ENCODE peak calls at places on chromosomes 7 and 10, in ten cellular contexts. K is thoracic aorta, X is tibial nerve, P is IMR-90, A is mesendoderm, M is neuronal stem cell, S is cardiac muscle cell, U is Peyer's patch, C is colonic mucosa, L is pancreas. Y is an unnamed sample. For H3K4me1, the result is how much of the 10 kb centered on the place peaks cover.

GRCh38 chr7:117715784-117716445 is 157.3 kb downstream of the CTTNBP2 start:
- DNase-seq in K (no peak), X (no peak), P (peak), A (peak), M (peak), S (peak), U (no peak), C (peak), L (no peak), Y (no peak)

GRCh38 chr7:141208539-141208938 is 134.7 kb downstream of the TMEM178B start:
- DNase-seq in K (no peak), X (no peak), P (no peak), A (peak), M (no peak), S (peak), U (no peak), C (no peak), L (no peak), Y (no peak)

GRCh38 chr7:142908921-142909870 is 23.7 kb upstream of the TRPV6 start:
- DNase-seq in K (no peak), X (no peak), P (no peak), A (peak), M (no peak), S (peak), U (no peak), C (no peak), L (no peak), Y (no peak)

GRCh38 chr10:63887026-63887589 is 365.9 kb downstream of the REEP3 start:
- DNase-seq in K (no peak), X (no peak), P (no peak), A (peak), M (no peak), S (no peak), U (no peak), C (no peak), L (peak), Y (peak)

GRCh38 chr7:145909956-145910611 is 206.5 kb upstream of the CNTNAP2 start:
- DNase-seq in K (no peak), X (no peak), P (peak), A (no peak), M (no peak), S (no peak), U (no peak), C (no peak), L (no peak), Y (no peak)

GRCh38 chr7:33874943-33875342 is 30.4 kb upstream of the BMPER start:
- DNase-seq in K (no peak), X (peak), P (peak), A (no peak), M (no peak), S (no peak), U (no peak), C (no peak), L (no peak), Y (peak)

GRCh38 chr7:129110575-129111376 is 33.7 kb upstream of the TSPAN33 start:
- DNase-seq in K (no peak), X (no peak), P (no peak), A (peak), M (no peak), S (peak), U (no peak), C (no peak), L (no peak), Y (peak)

GRCh38 chr10:78894089-78894840 is 174.5 kb upstream of the ZMIZ1 start:
- DNase-seq in K (no peak), X (no peak), P (no peak), A (no peak), M (no peak), S (no peak), U (no peak), C (no peak), L (no peak), Y (no peak)

GRCh38 chr10:96683710-96684109 is 36.6 kb downstream of the PIK3AP1 start:
- DNase-seq in K (no peak), X (no peak), P (peak), A (no peak), M (no peak), S (no peak), U (no peak), C (no peak), L (no peak), Y (no peak)

GRCh38 chr7:94400643-94401042 is 5.9 kb downstream of the COL1A2 start:
- DNase-seq in K (no peak), X (no peak), P (no peak), A (no peak), M (no peak), S (no peak), U (no peak), C (no peak), L (no peak), Y (no peak)

GRCh38 chr7:98613601-98614425 is 3.3 kb upstream of the NPTX2 start:
- DNase-seq in K (no peak), X (no peak), P (peak), A (peak), M (peak), S (peak), U (no peak), C (no peak), L (no peak), Y (peak)

GRCh38 chr7:5296015-5296621 is 13.4 kb downstream of the SLC29A4 start:
- DNase-seq in K (no peak), X (no peak), P (no peak), A (peak), M (no peak), S (no peak), U (no peak), C (no peak), L (no peak), Y (no peak)

GRCh38 chr10:46306550-46307184 is 19.9 kb downstream of the ANTXRL start:
- DNase-seq in K (no peak), X (no peak), P (no peak), A (no peak), M (no peak), S (no peak), U (no peak), C (no peak), L (peak), Y (no peak)

GRCh38 chr10:78588194-78588811 is 480.5 kb upstream of the ZMIZ1 start:
- DNase-seq in K (no peak), X (no peak), P (peak), A (peak), M (no peak), S (peak), U (no peak), C (peak), L (no peak), Y (no peak)

GRCh38 chr7:70356324-70356797 is 758.1 kb downstream of the AUTS2 start:
- DNase-seq in K (no peak), X (no peak), P (no peak), A (no peak), M (no peak), S (no peak), U (no peak), C (no peak), L (no peak), Y (no peak)

GRCh38 chr10:107614939-107615665 is 450.6 kb upstream of the SORCS1 start:
- DNase-seq in K (no peak), X (no peak), P (peak), A (no peak), M (no peak), S (no peak), U (no peak), C (no peak), L (no peak), Y (no peak)

GRCh38 chr10:118998183-118998582 is 31.3 kb upstream of the NANOS1 start:
- DNase-seq in K (no peak), X (no peak), P (no peak), A (no peak), M (no peak), S (no peak), U (no peak), C (no peak), L (no peak), Y (no peak)

GRCh38 chr10:13904053-13904452 is 317.3 kb downstream of the PRPF18 start:
- DNase-seq in K (no peak), X (no peak), P (no peak), A (no peak), M (no peak), S (peak), U (no peak), C (no peak), L (no peak), Y (peak)

GRCh38 chr7:66301249-66301648 is 96.1 kb downstream of the TPST1 start:
- DNase-seq in K (no peak), X (no peak), P (no peak), A (peak), M (no peak), S (no peak), U (no peak), C (no peak), L (no peak), Y (no peak)

GRCh38 chr7:125396466-125397151 is 467.0 kb upstream of the POT1 start:
- DNase-seq in K (no peak), X (no peak), P (no peak), A (no peak), M (no peak), S (no peak), U (no peak), C (no peak), L (no peak), Y (no peak)

GRCh38 chr7:9718071-9718470 is 1255.6 kb upstream of the PHF14 start:
- DNase-seq in K (no peak), X (no peak), P (no peak), A (no peak), M (no peak), S (no peak), U (no peak), C (no peak), L (no peak), Y (no peak)

GRCh38 chr10:72702868-72703581 is 11.1 kb downstream of the MCU start:
- DNase-seq in K (no peak), X (no peak), P (peak), A (peak), M (no peak), S (no peak), U (no peak), C (no peak), L (no peak), Y (no peak)

GRCh38 chr7:148155826-148156225 is 434.7 kb upstream of the C7orf33 start:
- DNase-seq in K (no peak), X (no peak), P (no peak), A (no peak), M (no peak), S (no peak), U (no peak), C (no peak), L (no peak), Y (no peak)

GRCh38 chr10:17980796-17981195 is 29.1 kb downstream of the SLC39A12 start:
- DNase-seq in K (no peak), X (no peak), P (peak), A (no peak), M (no peak), S (no peak), U (no peak), C (no peak), L (no peak), Y (no peak)

GRCh38 chr10:7804216-7804615 is 14.1 kb upstream of the TAF3 start:
- DNase-seq in K (no peak), X (no peak), P (no peak), A (no peak), M (no peak), S (no peak), U (no peak), C (no peak), L (no peak), Y (peak)

GRCh38 chr7:74272305-74273038 is 16.7 kb upstream of the CLIP2 start:
- DNase-seq in K (peak), X (peak), P (peak), A (peak), M (no peak), S (no peak), U (peak), C (peak), L (no peak), Y (peak)

GRCh38 chr7:25722856-25723255 is 429.1 kb upstream of the NFE2L3 start:
- DNase-seq in K (no peak), X (no peak), P (no peak), A (no peak), M (no peak), S (no peak), U (no peak), C (no peak), L (no peak), Y (no peak)

GRCh38 chr10:13437026-13437555 is 89.0 kb upstream of the SEPHS1 start:
- DNase-seq in K (no peak), X (no peak), P (no peak), A (no peak), M (no peak), S (no peak), U (no peak), C (no peak), L (no peak), Y (no peak)

GRCh38 chr7:50264908-50265307 is 39.6 kb upstream of the IKZF1 start:
- DNase-seq in K (no peak), X (no peak), P (no peak), A (peak), M (no peak), S (no peak), U (no peak), C (no peak), L (no peak), Y (no peak)

GRCh38 chr10:98045785-98046389 is 15.5 kb upstream of the CRTAC1 start:
- DNase-seq in K (peak), X (peak), P (peak), A (peak), M (peak), S (peak), U (peak), C (peak), L (peak), Y (peak)

GRCh38 chr10:129730993-129731325 is 233.1 kb downstream of the EBF3 start:
- DNase-seq in K (no peak), X (no peak), P (no peak), A (no peak), M (no peak), S (no peak), U (no peak), C (no peak), L (peak), Y (no peak)

DNA sequence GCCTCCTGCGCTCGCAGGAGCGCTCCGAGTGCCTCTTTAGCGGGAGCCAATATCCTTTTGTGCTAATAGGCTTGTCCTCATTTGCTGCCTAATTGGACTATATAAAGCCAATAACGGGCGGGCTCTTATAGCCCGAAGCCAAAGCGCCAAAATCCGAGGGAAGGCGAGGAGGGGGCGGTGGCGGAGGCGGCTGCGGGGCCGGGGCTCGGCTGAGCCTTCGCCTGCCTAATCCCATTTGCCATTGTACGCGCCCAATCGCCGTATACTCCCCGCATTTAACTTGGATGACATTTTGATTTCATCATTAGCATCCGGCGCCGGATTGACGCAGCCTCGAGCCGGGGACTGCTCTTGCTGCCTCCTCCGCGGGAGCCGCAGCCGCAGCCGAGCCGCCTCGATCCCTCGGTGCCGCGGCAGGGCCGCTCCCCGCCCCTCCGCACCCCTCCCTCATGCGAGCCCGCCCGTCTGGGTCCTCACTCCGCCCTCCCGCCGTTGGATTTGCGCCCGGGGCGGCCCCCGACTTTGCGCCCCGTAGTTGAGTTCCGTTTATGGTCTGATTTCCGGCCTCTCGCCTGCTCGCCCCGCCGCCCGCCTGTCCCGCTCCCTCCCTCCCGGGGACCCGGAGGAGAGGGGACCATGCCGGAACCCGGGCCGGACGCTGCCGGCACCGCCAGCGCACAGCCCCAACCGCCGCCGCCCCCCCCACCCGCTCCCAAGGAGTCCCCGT is at the start of gene HMX3:
- DNase-seq in K (no peak), X (no peak), P (peak), A (peak), M (no peak), S (no peak), U (no peak), C (no peak), L (no peak), Y (no peak)
- H3K4me1 ChIP-seq in K (under half), X (under half), P (under half), A (under half), M (under half), S (under half), U (under half), C (under half), L (under half), Y (under half)

DNA sequence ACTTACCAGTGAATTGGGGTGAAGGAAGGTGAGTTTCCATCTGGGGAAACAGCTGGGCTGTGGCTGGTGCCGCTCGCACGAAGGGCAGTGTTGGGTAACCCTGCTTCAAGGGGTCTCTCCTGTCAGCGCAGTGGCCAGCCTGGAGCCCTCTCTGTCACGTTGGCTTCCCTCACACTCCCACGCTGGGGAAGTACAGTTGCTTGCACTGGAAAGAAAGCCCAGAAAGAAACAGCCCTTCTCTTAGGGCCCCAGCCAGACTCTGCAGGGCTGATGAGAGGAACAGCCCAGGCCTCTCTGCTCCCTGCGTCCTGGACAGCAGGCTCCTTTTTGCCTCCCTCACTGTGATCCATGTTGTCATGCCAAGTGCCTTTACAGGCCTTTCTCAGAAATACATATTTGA is 40.3 kb upstream of the TRIM8 start:
- DNase-seq in K (no peak), X (no peak), P (peak), A (no peak), M (no peak), S (no peak), U (no peak), C (no peak), L (no peak), Y (no peak)
- H3K27ac ChIP-seq in K (peak), X (peak), P (peak), A (no peak), M (no peak), S (peak), U (peak), C (no peak), L (no peak), Y (peak)

GRCh38 chr10:113108948-113109347 is 158.9 kb downstream of the TCF7L2 start:
- DNase-seq in K (no peak), X (no peak), P (no peak), A (no peak), M (no peak), S (no peak), U (no peak), C (no peak), L (no peak), Y (no peak)
- H3K4me1 ChIP-seq in K (under half), X (under half), P (under half), A (under half), M (under half), S (under half), U (under half), C (under half), L (under half), Y (under half)

GRCh38 chr7:2632717-2633537 is 1.1 kb downstream of the TTYH3 start:
- DNase-seq in K (no peak), X (peak), P (peak), A (peak), M (no peak), S (peak), U (peak), C (peak), L (peak), Y (peak)
- H3K27ac ChIP-seq in K (peak), X (peak), P (peak), A (peak), M (no peak), S (peak), U (peak), C (peak), L (peak), Y (peak)

GRCh38 chr7:150371131-150371995 is 2.7 kb downstream of the REPIN1 start:
- DNase-seq in K (no peak), X (no peak), P (no peak), A (no peak), M (no peak), S (no peak), U (no peak), C (no peak), L (peak), Y (peak)

GRCh38 chr7:150373049-150373801 is 4.6 kb downstream of the REPIN1 start:
- DNase-seq in K (no peak), X (no peak), P (no peak), A (peak), M (no peak), S (peak), U (no peak), C (peak), L (peak), Y (peak)

GRCh38 chr7:150371996-150372270 is 3.3 kb downstream of the REPIN1 start:
- DNase-seq in K (no peak), X (no peak), P (no peak), A (no peak), M (no peak), S (no peak), U (no peak), C (no peak), L (no peak), Y (no peak)

GRCh38 chr7:150374026-150374425 is 5.1 kb upstream of the ZNF775 start:
- DNase-seq in K (no peak), X (no peak), P (no peak), A (no peak), M (no peak), S (no peak), U (no peak), C (no peak), L (no peak), Y (peak)

GRCh38 chr7:150372271-150373048 is 3.8 kb downstream of the REPIN1 start:
- DNase-seq in K (no peak), X (no peak), P (no peak), A (no peak), M (no peak), S (no peak), U (no peak), C (peak), L (no peak), Y (no peak)
- H3K4me1 ChIP-seq in K (under half), X (under half), P (under half), A (under half), M (under half), S (under half), U (under half), C (under half), L (half or more), Y (under half)

GRCh38 chr7:105003875-105004510 is 10.0 kb upstream of the KMT2E start:
- DNase-seq in K (no peak), X (no peak), P (no peak), A (no peak), M (no peak), S (no peak), U (no peak), C (no peak), L (no peak), Y (no peak)
- H3K27ac ChIP-seq in K (peak), X (peak), P (no peak), A (no peak), M (no peak), S (peak), U (peak), C (peak), L (no peak), Y (no peak)

GRCh38 chr7:28571405-28571804 is 159.1 kb downstream of the CREB5 start:
- DNase-seq in K (no peak), X (no peak), P (no peak), A (no peak), M (no peak), S (no peak), U (no peak), C (no peak), L (no peak), Y (no peak)

GRCh38 chr7:28573059-28573553 is 160.8 kb downstream of the CREB5 start:
- DNase-seq in K (no peak), X (peak), P (peak), A (no peak), M (no peak), S (no peak), U (no peak), C (peak), L (no peak), Y (no peak)

GRCh38 chr7:28572321-28573058 is 160.2 kb downstream of the CREB5 start:
- DNase-seq in K (no peak), X (no peak), P (no peak), A (no peak), M (no peak), S (no peak), U (no peak), C (peak), L (no peak), Y (no peak)

GRCh38 chr7:28570970-28571288 is 158.6 kb downstream of the CREB5 start:
- DNase-seq in K (no peak), X (no peak), P (peak), A (no peak), M (no peak), S (no peak), U (no peak), C (no peak), L (no peak), Y (no peak)

GRCh38 chr7:28570113-28570969 is 158.0 kb downstream of the CREB5 start:
- DNase-seq in K (no peak), X (no peak), P (no peak), A (no peak), M (no peak), S (no peak), U (peak), C (no peak), L (no peak), Y (no peak)
- H3K4me1 ChIP-seq in K (under half), X (under half), P (under half), A (under half), M (under half), S (under half), U (under half), C (under half), L (under half), Y (under half)

GRCh38 chr7:88218428-88218745 is 1.5 kb downstream of the SRI start:
- DNase-seq in K (no peak), X (no peak), P (no peak), A (no peak), M (no peak), S (no peak), U (no peak), C (no peak), L (no peak), Y (no peak)
- H3K27ac ChIP-seq in K (peak), X (peak), P (no peak), A (no peak), M (no peak), S (peak), U (peak), C (peak), L (no peak), Y (no peak)